ENCODE peak calls at places on chromosomes 5 and 9, in seven cellular contexts. C is astrocyte of the hippocampus, Q is GM06990, M is fibroblast of the aortic adventitia, V is COLO829, Z is EL, J is SIG-M5. W is an unnamed sample.

GRCh38 chr9:108972186-108972585 is 38.0 kb downstream of the ABITRAM start:
- DNase-seq in M (no peak), V (no peak), C (no peak), Z (no peak), Q (no peak), J (no peak), W (no peak)

GRCh38 chr5:179405426-179406030 is 60.3 kb upstream of the ADAMTS2 start:
- DNase-seq in C (no peak), M (no peak), Z (no peak), Q (no peak), V (no peak), J (no peak), W (no peak)

GRCh38 chr5:94802450-94802849 is 184.0 kb downstream of the SLF1 start:
- DNase-seq in Q (no peak), Z (peak), J (no peak), C (peak), M (peak), V (no peak), W (peak)

GRCh38 chr5:32628049-32628803 is 42.9 kb downstream of the SUB1 start:
- DNase-seq in Q (no peak), C (peak), Z (no peak), V (no peak), M (peak), J (no peak), W (peak)

GRCh38 chr5:139453683-139454567 is 8.6 kb downstream of the ECSCR start:
- DNase-seq in J (no peak), M (no peak), Q (peak), V (no peak), C (no peak), Z (no peak), W (no peak)

GRCh38 chr5:123367739-123368138 is 55.5 kb downstream of the CEP120 start:
- DNase-seq in J (no peak), M (peak), V (no peak), Q (no peak), Z (peak), C (peak), W (peak)

GRCh38 chr5:86332851-86333250 is 284.9 kb upstream of the COX7C start:
- DNase-seq in M (no peak), J (no peak), C (no peak), V (no peak), Q (no peak), Z (no peak), W (no peak)

GRCh38 chr9:82332018-82332773 is 343.6 kb downstream of the SPATA31D1 start:
- DNase-seq in C (peak), M (peak), Q (no peak), V (peak), Z (peak), J (no peak), W (peak)